ENCODE peak calls at places on chromosomes 13 and 19, in ten cellular contexts. Y, M, J, R, K, L, P, G, B and W are unnamed samples.
A peak's percentile ranks its signal among the peaks of the same experiment; 100 is the strongest.

GRCh38 chr13:39324806-39325311 is 278.1 kb downstream of the LHFPL6 start:
- DNase-seq in Y (no peak), M (no peak), J (no peak), R (no peak), K (no peak), L (no peak), P (no peak), G (no peak), B (no peak), W (no peak)

GRCh38 chr13:42981853-42982252 is 10.2 kb downstream of the EPSTI1 start:
- DNase-seq in Y (no peak), M (no peak), J (no peak), R (no peak), K (no peak), L (no peak), P (no peak), G (no peak), B (no peak), W (no peak)

GRCh38 chr19:55146078-55146647 is 2.8 kb downstream of the TNNT1 start:
- DNase-seq in Y (peak; percentile 84), M (no peak), J (peak; percentile 39), R (no peak), K (peak; percentile 64), L (no peak), P (peak; percentile 72), G (no peak), B (no peak), W (no peak)

GRCh38 chr13:39032150-39032549 is 5.7 kb downstream of the PROSER1 start:
- DNase-seq in Y (no peak), M (no peak), J (no peak), R (no peak), K (no peak), L (no peak), P (no peak), G (no peak), B (no peak), W (no peak)

GRCh38 chr13:28486144-28486543 is 8.8 kb downstream of the FLT1 start:
- DNase-seq in Y (no peak), M (no peak), J (no peak), R (no peak), K (no peak), L (no peak), P (no peak), G (no peak), B (no peak), W (no peak)

GRCh38 chr19:45442927-45443461 is 19.3 kb upstream of the ERCC1 start:
- DNase-seq in Y (no peak), M (no peak), J (peak; percentile 68), R (peak; percentile 40), K (no peak), L (peak; percentile 79), P (peak; percentile 68), G (peak; percentile 72), B (peak; percentile 64), W (peak; percentile 21)

GRCh38 chr19:33554821-33555220 is 33.2 kb upstream of the PEPD start:
- DNase-seq in Y (no peak), M (no peak), J (no peak), R (no peak), K (no peak), L (no peak), P (no peak), G (no peak), B (no peak), W (no peak)

GRCh38 chr13:42720116-42720857 is 61.1 kb upstream of the FAM216B start:
- DNase-seq in Y (peak; percentile 66), M (no peak), J (peak; percentile 96), R (no peak), K (peak; percentile 60), L (no peak), P (no peak), G (peak; percentile 26), B (no peak), W (no peak)

GRCh38 chr13:24618219-24618955 is 61.8 kb upstream of the ATP12A start:
- DNase-seq in Y (no peak), M (peak; percentile 34), J (no peak), R (no peak), K (no peak), L (no peak), P (no peak), G (no peak), B (peak; percentile 21), W (no peak)

GRCh38 chr13:110173247-110173818 is 133.6 kb downstream of the COL4A1 start:
- DNase-seq in Y (no peak), M (no peak), J (peak; percentile 31), R (no peak), K (no peak), L (no peak), P (no peak), G (no peak), B (no peak), W (no peak)